ENCODE peak calls at places on chromosomes 3 and 15, in five cellular contexts. U is A549, W is heart left ventricle, P is body of pancreas, L is K562. F is an unnamed sample.

GRCh38 chr3:73292241-73292640 is 230.8 kb downstream of the EBLN2 start:
- DNase-seq in U (no peak), W (no peak), P (no peak), L (no peak), F (no peak)

GRCh38 chr3:129601713-129602112 is 4.8 kb downstream of the PLXND1 start:
- DNase-seq in U (no peak), W (no peak), P (no peak), L (no peak), F (no peak)

GRCh38 chr3:142644502-142644901 is 48.3 kb downstream of the PLS1 start:
- DNase-seq in U (no peak), W (no peak), P (no peak), L (no peak), F (no peak)

GRCh38 chr3:125129512-125129962 is 73.7 kb upstream of the HEG1 start:
- DNase-seq in U (peak; percentile 38), W (no peak), P (peak; percentile 65), L (peak; percentile 19), F (peak; percentile 34)

GRCh38 chr15:100158368-100158767 is 183.4 kb downstream of the ADAMTS17 start:
- DNase-seq in U (no peak), W (no peak), P (no peak), L (no peak), F (no peak)

GRCh38 chr3:123229145-123229544 is 27.4 kb downstream of the SEC22A start:
- DNase-seq in U (peak; percentile 25), W (no peak), P (no peak), L (no peak), F (peak; percentile 12)

GRCh38 chr3:18246336-18247060 is 178.6 kb downstream of the SATB1 start:
- DNase-seq in U (no peak), W (no peak), P (no peak), L (no peak), F (no peak)

GRCh38 chr3:33047842-33048834 is 48.8 kb downstream of the GLB1 start:
- DNase-seq in U (no peak), W (no peak), P (no peak), L (no peak), F (no peak)

GRCh38 chr15:78241017-78241416 is 6.7 kb upstream of the ACSBG1 start:
- DNase-seq in U (peak; percentile 83), W (peak; percentile 91), P (peak; percentile 89), L (peak; percentile 89), F (peak; percentile 87)

GRCh38 chr15:78244101-78244500 is 9.7 kb upstream of the ACSBG1 start:
- DNase-seq in U (no peak), W (no peak), P (no peak), L (peak; percentile 81), F (no peak)

GRCh38 chr15:78243076-78243475 is 8.7 kb upstream of the ACSBG1 start:
- DNase-seq in U (no peak), W (no peak), P (no peak), L (no peak), F (no peak)

GRCh38 chr15:78243491-78243941 is 9.2 kb upstream of the ACSBG1 start:
- DNase-seq in U (no peak), W (peak; percentile 82), P (peak; percentile 46), L (peak; percentile 46), F (no peak)

GRCh38 chr15:78242128-78242527 is 7.8 kb upstream of the ACSBG1 start:
- DNase-seq in U (peak; percentile 41), W (no peak), P (no peak), L (peak; percentile 61), F (peak; percentile 58)
- TF ChIP-seq CTCF in U (peak; percentile 53), W (peak; percentile 24), P (no peak), L (peak; percentile 62), F (peak; percentile 88)

GRCh38 chr3:52770581-52771333 is at the start of gene NEK4:
- DNase-seq in U (peak; percentile 86), W (peak; percentile 98), P (peak; percentile 96), L (peak; percentile 89), F (peak; percentile 96)
- TF ChIP-seq POLR2A in U (peak; percentile 63), W (peak; percentile 78), P (peak; percentile 94), L (peak; percentile 96), F (peak; percentile 79)

GRCh38 chr3:181712505-181713299 is 977 bp downstream of the SOX2 start:
- DNase-seq in U (peak; percentile 58), W (no peak), P (no peak), L (no peak), F (no peak)
- TF ChIP-seq CTCF in U (no peak), W (no peak), P (no peak), L (no peak), F (no peak)

GRCh38 chr15:96334705-96335428 is 4.4 kb downstream of the NR2F2 start:
- DNase-seq in U (no peak), W (no peak), P (no peak), L (no peak), F (no peak)
- TF ChIP-seq POLR2A in U (no peak), W (no peak), P (no peak), L (no peak), F (no peak)